ENCODE peak calls at places on chromosomes 7 and 10, in seven cellular contexts. One of them, this sample, is unnamed.

GRCh38 chr10:116608683-116609594 is 11.8 kb upstream of the PNLIPRP2 start:
- DNase-seq in upper lobe of right lung: no peak
- DNase-seq in renal cortical epithelial cell: no peak
- DNase-seq in transverse colon: no peak
- DNase-seq in stimulated activated naive CD4-positive, alpha-beta T cell: no peak
- DNase-seq in cardiac muscle cell: no peak
- DNase-seq in H54: no peak
- DNase-seq in this sample: no peak

GRCh38 chr10:31343551-31343950 is 24.5 kb downstream of the ZEB1 start:
- DNase-seq in cardiac muscle cell: no peak
- DNase-seq in transverse colon: no peak
- DNase-seq in renal cortical epithelial cell: no peak
- DNase-seq in upper lobe of right lung: no peak
- DNase-seq in H54: no peak
- DNase-seq in stimulated activated naive CD4-positive, alpha-beta T cell: no peak
- DNase-seq in this sample: no peak

GRCh38 chr7:144818516-144818915 is 17.3 kb downstream of the TPK1 start:
- DNase-seq in H54: no peak
- DNase-seq in stimulated activated naive CD4-positive, alpha-beta T cell: peak
- DNase-seq in cardiac muscle cell: no peak
- DNase-seq in renal cortical epithelial cell: no peak
- DNase-seq in transverse colon: no peak
- DNase-seq in upper lobe of right lung: no peak
- DNase-seq in this sample: no peak

GRCh38 chr7:2120251-2120660 is 112.5 kb downstream of the MAD1L1 start:
- DNase-seq in cardiac muscle cell: no peak
- DNase-seq in transverse colon: no peak
- DNase-seq in H54: no peak
- DNase-seq in upper lobe of right lung: no peak
- DNase-seq in renal cortical epithelial cell: no peak
- DNase-seq in stimulated activated naive CD4-positive, alpha-beta T cell: peak
- DNase-seq in this sample: no peak

GRCh38 chr7:98100088-98100487 is 6.6 kb upstream of the LMTK2 start:
- DNase-seq in stimulated activated naive CD4-positive, alpha-beta T cell: no peak
- DNase-seq in upper lobe of right lung: no peak
- DNase-seq in H54: no peak
- DNase-seq in cardiac muscle cell: no peak
- DNase-seq in renal cortical epithelial cell: no peak
- DNase-seq in transverse colon: no peak
- DNase-seq in this sample: no peak

GRCh38 chr10:132297521-132297920 is 10.2 kb downstream of the STK32C start:
- DNase-seq in transverse colon: no peak
- DNase-seq in renal cortical epithelial cell: no peak
- DNase-seq in cardiac muscle cell: no peak
- DNase-seq in H54: no peak
- DNase-seq in upper lobe of right lung: peak
- DNase-seq in stimulated activated naive CD4-positive, alpha-beta T cell: no peak
- DNase-seq in this sample: no peak

GRCh38 chr10:75208177-75208576 is 2.4 kb upstream of the VDAC2 start:
- DNase-seq in stimulated activated naive CD4-positive, alpha-beta T cell: no peak
- DNase-seq in transverse colon: no peak
- DNase-seq in H54: no peak
- DNase-seq in cardiac muscle cell: peak
- DNase-seq in upper lobe of right lung: no peak
- DNase-seq in renal cortical epithelial cell: peak
- DNase-seq in this sample: peak

GRCh38 chr10:101122270-101123084 is 8.6 kb upstream of the TLX1 start:
- DNase-seq in upper lobe of right lung: no peak
- DNase-seq in transverse colon: no peak
- DNase-seq in stimulated activated naive CD4-positive, alpha-beta T cell: no peak
- DNase-seq in renal cortical epithelial cell: no peak
- DNase-seq in H54: no peak
- DNase-seq in cardiac muscle cell: no peak
- DNase-seq in this sample: no peak

GRCh38 chr7:1081931-1082401 is 5.9 kb upstream of the GPER1 start:
- DNase-seq in upper lobe of right lung: no peak
- DNase-seq in cardiac muscle cell: no peak
- DNase-seq in H54: no peak
- DNase-seq in stimulated activated naive CD4-positive, alpha-beta T cell: no peak
- DNase-seq in transverse colon: no peak
- DNase-seq in renal cortical epithelial cell: peak
- DNase-seq in this sample: no peak

GRCh38 chr7:126026421-126027088 is 1096.9 kb upstream of the POT1 start:
- DNase-seq in renal cortical epithelial cell: no peak
- DNase-seq in stimulated activated naive CD4-positive, alpha-beta T cell: no peak
- DNase-seq in H54: peak
- DNase-seq in upper lobe of right lung: no peak
- DNase-seq in cardiac muscle cell: no peak
- DNase-seq in transverse colon: no peak
- DNase-seq in this sample: no peak

GRCh38 chr7:13055732-13056369 is 368.4 kb downstream of the ARL4A start:
- DNase-seq in cardiac muscle cell: no peak
- DNase-seq in H54: no peak
- DNase-seq in renal cortical epithelial cell: no peak
- DNase-seq in upper lobe of right lung: no peak
- DNase-seq in stimulated activated naive CD4-positive, alpha-beta T cell: no peak
- DNase-seq in transverse colon: no peak
- DNase-seq in this sample: no peak

GRCh38 chr10:58969578-58969977 is 206.9 kb upstream of the PHYHIPL start:
- DNase-seq in transverse colon: no peak
- DNase-seq in upper lobe of right lung: no peak
- DNase-seq in cardiac muscle cell: no peak
- DNase-seq in renal cortical epithelial cell: no peak
- DNase-seq in H54: no peak
- DNase-seq in stimulated activated naive CD4-positive, alpha-beta T cell: no peak
- DNase-seq in this sample: no peak